ENCODE peak calls at places on chromosomes 12 and 14, in eight cellular contexts. T is transverse colon, R is SK-N-SH, Z is Panc1, W is HepG2, U is breast epithelium, M is esophagus muscularis mucosa, I is HCT116. A is an unnamed sample.

GRCh38 chr12:59452259-59452658 is 143.6 kb upstream of the SLC16A7 start:
- DNase-seq in W (no peak), R (no peak), M (no peak), U (no peak), T (no peak), I (no peak), Z (no peak), A (no peak)

GRCh38 chr14:44463386-44464004 is 43.6 kb downstream of the FSCB start:
- DNase-seq in I (no peak), R (no peak), T (no peak), U (no peak), W (no peak), M (no peak), Z (no peak), A (no peak)

GRCh38 chr12:53518381-53518780 is 11.1 kb upstream of the NPFF start:
- DNase-seq in R (no peak), M (no peak), Z (no peak), I (no peak), T (no peak), U (no peak), W (no peak), A (no peak)

GRCh38 chr14:101186544-101186943 is 283.0 kb upstream of the RTL1 start:
- DNase-seq in W (no peak), Z (no peak), T (no peak), M (peak), R (peak), U (no peak), I (no peak), A (no peak)

GRCh38 chr12:93892431-93893210 is 215.4 kb downstream of the CRADD start:
- DNase-seq in T (no peak), R (no peak), U (no peak), I (no peak), W (no peak), M (peak), Z (no peak), A (no peak)

GRCh38 chr12:74071182-74071581 is 466.5 kb upstream of the ATXN7L3B start:
- DNase-seq in Z (no peak), T (no peak), W (no peak), R (no peak), M (no peak), I (no peak), U (no peak), A (no peak)

GRCh38 chr14:22339277-22339676 is 249.7 kb downstream of the DAD1 start:
- DNase-seq in R (no peak), W (no peak), T (peak), M (no peak), U (peak), Z (no peak), I (no peak), A (no peak)

GRCh38 chr12:53052419-53053222 is 2.8 kb downstream of the TNS2 start:
- DNase-seq in U (peak), Z (no peak), W (no peak), I (no peak), R (no peak), T (peak), M (no peak), A (no peak)

GRCh38 chr12:57852195-57852594 is 5.7 kb upstream of the CTDSP2 start:
- DNase-seq in M (no peak), I (no peak), U (no peak), T (no peak), R (no peak), Z (no peak), W (no peak), A (no peak)
- H3K4me3 ChIP-seq in M (peak), I (no peak), U (peak), T (peak), R (no peak), Z (no peak), W (no peak), A (no peak)

DNA sequence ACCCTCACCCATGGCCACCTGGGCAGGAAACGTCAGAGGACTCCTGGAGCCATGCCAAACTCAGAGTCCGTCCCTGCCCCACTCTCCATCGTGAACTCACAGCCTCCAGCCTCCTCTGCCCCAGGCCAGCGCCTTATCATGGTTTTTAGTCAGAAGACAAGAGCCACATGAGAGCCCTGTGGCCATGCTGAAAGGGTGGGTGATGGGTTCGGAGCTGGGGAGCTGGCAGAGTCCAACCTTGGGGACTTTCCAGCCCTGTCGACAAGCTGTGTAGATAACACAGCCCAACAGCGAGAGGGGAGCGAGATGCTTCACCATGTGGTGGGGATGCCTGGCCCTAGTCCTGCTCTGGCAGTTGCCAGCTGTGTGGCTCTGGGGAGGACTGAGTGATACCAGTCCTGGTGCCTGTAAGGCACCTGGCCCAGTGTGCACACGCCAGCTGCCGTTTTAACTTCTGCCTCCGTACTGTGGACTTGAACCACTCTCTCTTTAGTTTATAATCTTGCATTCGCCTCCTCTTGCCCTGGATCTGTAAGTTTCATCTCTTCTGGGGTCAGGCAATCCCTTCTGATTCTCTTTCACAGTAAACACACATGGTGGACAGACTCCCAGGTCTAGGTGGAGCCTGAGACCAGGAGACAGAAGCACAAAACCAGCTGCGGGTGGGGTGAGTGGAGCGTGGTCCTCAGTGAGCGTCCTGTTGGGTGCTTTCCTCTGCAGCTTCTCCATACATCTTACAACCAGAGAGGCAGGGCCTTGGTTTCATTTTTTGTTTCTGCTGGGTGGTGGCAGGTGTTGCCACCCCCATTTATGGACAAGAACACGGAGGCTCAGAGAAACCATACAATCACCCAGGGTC is 55.3 kb downstream of the RIN3 start:
- DNase-seq in U (no peak), I (no peak), W (no peak), R (peak), Z (no peak), M (no peak), T (no peak), A (no peak)
- TF ChIP-seq POLR2AphosphoS5 in U (no peak), I (no peak), W (no peak), R (no peak), Z (no peak), M (no peak), T (no peak), A (no peak)

GRCh38 chr14:76376001-76376404 is at the start of gene ESRRB:
- DNase-seq in W (no peak), Z (no peak), U (no peak), I (peak), R (peak), M (no peak), T (no peak), A (peak)

GRCh38 chr14:76377675-76378074 is 1.7 kb downstream of the ESRRB start:
- DNase-seq in U (no peak), W (no peak), R (no peak), M (no peak), Z (no peak), T (no peak), I (no peak), A (no peak)

GRCh38 chr14:76376409-76376877 is 506 bp downstream of the ESRRB start:
- DNase-seq in W (no peak), T (no peak), R (no peak), U (no peak), I (no peak), M (no peak), Z (no peak), A (no peak)

GRCh38 chr14:76375484-76375883 is 453 bp upstream of the ESRRB start:
- DNase-seq in Z (no peak), M (no peak), I (peak), T (no peak), R (no peak), W (no peak), U (no peak), A (no peak)

DNA sequence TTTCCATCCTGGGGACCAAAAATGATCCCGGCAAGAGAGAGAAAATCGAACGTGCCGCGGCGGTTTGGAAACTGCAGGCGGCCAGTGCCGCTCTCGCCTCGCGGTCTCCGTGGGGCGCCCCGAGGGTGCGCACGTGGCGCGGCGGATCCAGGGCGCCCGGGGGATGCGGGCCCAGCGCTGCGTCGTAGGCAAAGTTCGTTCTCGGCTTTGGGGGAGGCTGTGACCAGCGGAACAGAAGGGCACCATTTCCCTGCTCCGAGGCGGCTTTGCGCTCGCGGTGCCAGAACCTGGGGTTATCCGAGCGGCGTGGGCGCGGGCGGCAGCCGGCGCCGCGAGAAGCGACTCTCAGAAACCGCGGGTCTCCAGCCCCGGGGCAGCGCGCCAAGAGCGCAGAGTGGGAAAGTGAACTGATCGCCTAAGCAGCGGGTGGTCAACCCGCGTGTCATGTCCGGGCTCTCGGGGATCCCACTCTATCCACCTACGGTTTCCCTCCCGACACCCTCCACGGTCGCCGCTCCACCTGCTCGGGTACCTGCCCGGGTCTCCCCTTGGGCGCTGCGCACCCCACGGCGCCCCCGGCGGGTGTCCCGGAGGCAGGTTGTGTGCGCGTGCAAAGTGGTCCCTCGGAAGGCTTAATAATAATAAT is 1.1 kb downstream of the ESRRB start:
- DNase-seq in Z (no peak), I (no peak), U (no peak), M (no peak), T (no peak), W (no peak), R (peak), A (no peak)
- H3K4me3 ChIP-seq in Z (no peak), I (peak), U (peak), M (no peak), T (no peak), W (no peak), R (no peak), A (peak)

GRCh38 chr14:50397461-50398196 is 948 bp upstream of the CDKL1 start:
- DNase-seq in Z (no peak), U (no peak), I (no peak), W (peak), M (peak), R (peak), T (peak), A (no peak)
- TF ChIP-seq POLR2AphosphoS5 in Z (no peak), U (no peak), I (no peak), W (no peak), M (no peak), R (no peak), T (no peak), A (no peak)

GRCh38 chr14:53032838-53033390 is 82.1 kb upstream of the FERMT2 start:
- DNase-seq in W (peak), Z (no peak), T (no peak), M (no peak), U (no peak), R (no peak), I (no peak), A (no peak)
- H3K4me3 ChIP-seq in W (no peak), Z (no peak), T (no peak), M (no peak), U (no peak), R (no peak), I (no peak), A (no peak)

GRCh38 chr12:122866379-122866778 is 29.5 kb downstream of the VPS37B start:
- DNase-seq in M (no peak), R (no peak), T (no peak), U (no peak), I (no peak), W (peak), Z (no peak), A (no peak)

GRCh38 chr12:122869207-122869973 is 26.5 kb downstream of the VPS37B start:
- DNase-seq in R (no peak), U (no peak), Z (no peak), T (no peak), W (no peak), I (no peak), M (no peak), A (no peak)

GRCh38 chr12:122868471-122869177 is 27.3 kb downstream of the VPS37B start:
- DNase-seq in U (no peak), M (no peak), W (no peak), T (no peak), Z (no peak), R (no peak), I (no peak), A (no peak)

GRCh38 chr12:122866950-122867607 is 28.8 kb downstream of the VPS37B start:
- DNase-seq in Z (no peak), R (peak), U (no peak), W (no peak), T (no peak), I (no peak), M (no peak), A (no peak)

GRCh38 chr12:122867701-122868461 is 28.0 kb downstream of the VPS37B start:
- DNase-seq in M (no peak), I (no peak), Z (no peak), T (peak), R (peak), U (no peak), W (peak), A (no peak)
- TF ChIP-seq POLR2AphosphoS5 in M (peak), I (no peak), Z (peak), T (peak), R (no peak), U (no peak), W (no peak), A (no peak)

GRCh38 chr12:6215932-6216494 is 15.8 kb downstream of the CD9 start:
- DNase-seq in R (no peak), I (peak), Z (peak), T (peak), W (no peak), M (no peak), U (peak), A (no peak)
- H3K4me3 ChIP-seq in R (no peak), I (peak), Z (peak), T (no peak), W (no peak), M (no peak), U (peak), A (no peak)

DNA sequence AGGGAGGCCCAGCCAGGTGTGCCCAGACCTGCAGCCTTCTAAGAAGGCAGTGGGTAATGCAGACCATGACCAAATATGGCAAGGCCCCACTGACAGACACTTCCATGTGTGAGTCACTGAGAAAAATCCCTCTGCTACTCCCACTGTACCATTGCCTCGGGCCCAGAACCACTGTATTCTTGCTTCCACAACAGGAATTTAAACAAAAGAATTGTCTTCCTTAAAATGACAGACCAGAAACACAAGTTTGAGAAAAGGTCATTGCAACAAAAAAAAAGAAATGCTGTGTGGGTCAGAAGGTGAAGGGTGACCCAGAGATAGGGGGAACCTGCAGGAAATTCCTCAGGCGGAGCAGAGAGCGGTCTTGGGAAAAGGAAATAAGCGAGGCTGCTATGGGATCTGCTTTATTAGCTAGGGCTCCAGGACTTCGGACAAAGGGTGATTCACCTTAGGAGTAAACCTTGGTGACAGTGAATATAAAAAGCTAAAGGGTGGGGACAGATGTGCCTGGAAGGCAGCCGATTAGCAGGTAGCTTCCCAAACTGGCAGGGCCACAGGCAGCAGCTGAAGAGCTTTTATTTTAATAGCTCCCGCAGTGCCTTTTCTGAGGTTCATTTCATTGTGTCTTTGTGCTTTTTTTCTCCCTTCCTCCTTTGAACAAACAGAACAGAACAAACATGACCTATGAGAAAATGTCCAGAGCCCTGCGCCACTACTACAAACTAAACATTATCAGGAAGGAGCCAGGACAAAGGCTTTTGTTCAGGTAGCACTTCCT is 185.3 kb upstream of the BCL2L14 start:
- DNase-seq in U (peak), Z (no peak), R (no peak), M (no peak), I (no peak), T (peak), W (peak), A (no peak)
- TF ChIP-seq POLR2AphosphoS5 in U (no peak), Z (no peak), R (no peak), M (no peak), I (no peak), T (peak), W (no peak), A (no peak)

GRCh38 chr12:99157946-99158345 is 489.6 kb upstream of the GARIN6 start:
- DNase-seq in Z (no peak), T (no peak), I (no peak), R (no peak), M (no peak), W (no peak), U (no peak), A (no peak)

GRCh38 chr12:99153283-99153682 is 494.3 kb upstream of the GARIN6 start:
- DNase-seq in T (no peak), U (no peak), I (no peak), W (no peak), R (no peak), Z (no peak), M (no peak), A (no peak)

GRCh38 chr12:99154983-99155336 is 492.6 kb upstream of the GARIN6 start:
- DNase-seq in T (no peak), W (no peak), U (no peak), Z (no peak), M (no peak), I (no peak), R (no peak), A (no peak)

GRCh38 chr12:99152337-99152736 is 495.2 kb upstream of the GARIN6 start:
- DNase-seq in M (no peak), U (no peak), R (no peak), Z (no peak), T (no peak), I (no peak), W (no peak), A (no peak)

GRCh38 chr12:99154264-99154982 is 493.1 kb upstream of the GARIN6 start:
- DNase-seq in R (no peak), Z (no peak), W (no peak), M (no peak), U (no peak), T (no peak), I (no peak), A (no peak)
- H3K4me3 ChIP-seq in R (no peak), Z (no peak), W (no peak), M (no peak), U (no peak), T (no peak), I (no peak), A (no peak)

A was measured in SK-N-MC.